ENCODE peak calls at places on chromosomes 6 and 20, in six cellular contexts. A is T-helper 1 cell; Y is stimulated activated CD8-positive, alpha-beta memory T cell treated with anti-CD3 and anti-CD28 coated beads, Interleukin-4, amount 100 ng/mL, for 48 hours; S is NCI-H1694 treated with DMSO at 0.1 percent for 48 hours; L is head of caudate nucleus; R is NCI-H2171 treated with DMSO at 0.1 percent for 48 hours. K is an unnamed sample.
A peak's percentile ranks its signal among the peaks of the same experiment; 100 is the strongest.

GRCh38 chr6:150229775-150230561 is 87.1 kb downstream of the PPP1R14C start:
- DNase-seq in L (no peak), Y (no peak), S (no peak), R (peak; percentile 75), A (no peak), K (no peak)

GRCh38 chr6:137697267-137697938 is 169.7 kb upstream of the TNFAIP3 start:
- DNase-seq in Y (peak; percentile 46), A (no peak), L (no peak), S (no peak), R (no peak), K (no peak)

GRCh38 chr6:106858653-106859092 is 115.9 kb downstream of the CD24 start:
- DNase-seq in A (no peak), L (no peak), R (no peak), Y (no peak), S (no peak), K (no peak)

GRCh38 chr20:42963796-42964195 is 225.9 kb downstream of the PTPRT start:
- DNase-seq in R (no peak), Y (no peak), S (no peak), L (no peak), A (no peak), K (no peak)

GRCh38 chr6:124158024-124158423 is 354.4 kb downstream of the NKAIN2 start:
- DNase-seq in Y (no peak), R (no peak), S (no peak), A (no peak), L (no peak), K (peak; percentile 41)

GRCh38 chr6:40586800-40587201 is 363 bp downstream of the LRFN2 start:
- DNase-seq in Y (peak; percentile 24), A (no peak), R (no peak), S (no peak), L (peak; percentile 16), K (peak; percentile 74)

GRCh38 chr20:3934628-3935027 is 45.4 kb downstream of the PANK2 start:
- DNase-seq in Y (no peak), A (no peak), S (no peak), R (no peak), L (no peak), K (no peak)

GRCh38 chr6:124487778-124488431 is 474.3 kb upstream of the RNF217 start:
- DNase-seq in Y (no peak), L (no peak), S (no peak), A (no peak), R (no peak), K (no peak)

GRCh38 chr6:141413196-141413595 is 719.5 kb upstream of the GJE1 start:
- DNase-seq in R (no peak), S (no peak), A (no peak), L (no peak), Y (no peak), K (no peak)

GRCh38 chr6:122400121-122400450 is 634 bp downstream of the HSF2 start:
- DNase-seq in R (peak; percentile 13), S (no peak), Y (peak; percentile 37), L (no peak), A (no peak), K (no peak)

GRCh38 chr6:164532546-164533362 is 776.7 kb downstream of the C6orf118 start:
- DNase-seq in L (peak; percentile 40), A (no peak), S (no peak), Y (no peak), R (no peak), K (peak; percentile 72)

GRCh38 chr6:5486214-5486613 is 224.9 kb downstream of the FARS2 start:
- DNase-seq in L (no peak), S (no peak), A (no peak), Y (no peak), R (no peak), K (no peak)

GRCh38 chr20:48463916-48464315 is 363.9 kb downstream of the PREX1 start:
- DNase-seq in A (no peak), R (no peak), S (no peak), Y (no peak), L (peak; percentile 16), K (no peak)

GRCh38 chr20:59792300-59792699 is 141.1 kb downstream of the SYCP2 start:
- DNase-seq in S (no peak), R (no peak), L (no peak), A (no peak), Y (no peak), K (no peak)

GRCh38 chr6:12103158-12103557 is 91.0 kb downstream of the HIVEP1 start:
- DNase-seq in R (no peak), L (no peak), A (no peak), Y (no peak), S (no peak), K (peak; percentile 4)

GRCh38 chr6:113994934-113995342 is 24.0 kb upstream of the HDAC2 start:
- DNase-seq in S (peak; percentile 93), R (peak; percentile 95), A (no peak), L (peak; percentile 87), Y (no peak), K (peak; percentile 95)

GRCh38 chr6:6218246-6219085 is 102.0 kb downstream of the F13A1 start:
- DNase-seq in L (no peak), R (no peak), S (no peak), Y (no peak), A (no peak), K (no peak)

K was measured in NCI-H82.